ENCODE peak calls at places on chromosomes 4 and X, in nine cellular contexts. Z, J, C, X, N, G, H, Y and F are unnamed samples.

GRCh38 chr4:71553605-71554004 is 214.8 kb downstream of the SLC4A4 start:
- DNase-seq in Z (no peak), J (no peak), C (no peak), X (no peak), N (no peak), G (no peak), H (peak; percentile 23), Y (peak; percentile 10), F (no peak)

GRCh38 chr4:152308925-152309324 is 227.0 kb downstream of the FBXW7 start:
- DNase-seq in Z (no peak), J (no peak), C (no peak), X (no peak), N (no peak), G (no peak), H (no peak), Y (no peak), F (no peak)

GRCh38 chr4:40458683-40459082 is 123.5 kb downstream of the CHRNA9 start:
- DNase-seq in Z (no peak), J (no peak), C (no peak), X (no peak), N (no peak), G (no peak), H (no peak), Y (no peak), F (no peak)

GRCh38 chr4:167290684-167291083 is 56.4 kb upstream of the SPOCK3 start:
- DNase-seq in Z (no peak), J (no peak), C (no peak), X (no peak), N (no peak), G (peak; percentile 11), H (no peak), Y (peak; percentile 7), F (no peak)

GRCh38 chrX:34371740-34372139 is 239.6 kb upstream of the FAM47A start:
- DNase-seq in Z (no peak), J (no peak), C (no peak), X (no peak), N (no peak), G (peak; percentile 63), H (no peak), Y (no peak), F (no peak)

GRCh38 chr4:108830509-108831244 is 67.8 kb upstream of the ETNPPL start:
- DNase-seq in Z (no peak), J (no peak), C (peak; percentile 39), X (peak; percentile 84), N (no peak), G (no peak), H (no peak), Y (no peak), F (no peak)

GRCh38 chrX:66017659-66018170 is 22.2 kb downstream of the VSIG4 start:
- DNase-seq in Z (no peak), J (no peak), C (no peak), X (no peak), N (no peak), G (no peak), H (no peak), Y (no peak), F (no peak)

GRCh38 chr4:16596267-16596666 is 302.2 kb downstream of the LDB2 start:
- DNase-seq in Z (no peak), J (no peak), C (no peak), X (no peak), N (no peak), G (no peak), H (no peak), Y (no peak), F (no peak)

GRCh38 chrX:136822337-136823095 is 41.8 kb upstream of the ARHGEF6 start:
- DNase-seq in Z (no peak), J (no peak), C (no peak), X (no peak), N (no peak), G (no peak), H (no peak), Y (no peak), F (no peak)

GRCh38 chrX:48761674-48762471 is at the start of gene GLOD5:
- DNase-seq in Z (no peak), J (no peak), C (peak; percentile 79), X (peak; percentile 73), N (peak; percentile 45), G (no peak), H (peak; percentile 53), Y (peak; percentile 35), F (no peak)

GRCh38 chrX:27583976-27584375 is 6.2 kb upstream of the DCAF8L2 start:
- DNase-seq in Z (no peak), J (no peak), C (no peak), X (no peak), N (no peak), G (no peak), H (no peak), Y (no peak), F (no peak)

GRCh38 chrX:31589503-31589902 is 517.7 kb upstream of the FTHL17 start:
- DNase-seq in Z (no peak), J (no peak), C (no peak), X (no peak), N (no peak), G (no peak), H (no peak), Y (no peak), F (no peak)

GRCh38 chrX:31588355-31588754 is 516.5 kb upstream of the FTHL17 start:
- DNase-seq in Z (no peak), J (no peak), C (no peak), X (no peak), N (no peak), G (no peak), H (no peak), Y (no peak), F (no peak)

GRCh38 chrX:31593353-31593752 is 521.5 kb upstream of the FTHL17 start:
- DNase-seq in Z (no peak), J (no peak), C (no peak), X (no peak), N (no peak), G (no peak), H (no peak), Y (no peak), F (no peak)

GRCh38 chrX:31591355-31591754 is 519.5 kb upstream of the FTHL17 start:
- DNase-seq in Z (no peak), J (no peak), C (no peak), X (no peak), N (no peak), G (no peak), H (no peak), Y (no peak), F (no peak)

DNA sequence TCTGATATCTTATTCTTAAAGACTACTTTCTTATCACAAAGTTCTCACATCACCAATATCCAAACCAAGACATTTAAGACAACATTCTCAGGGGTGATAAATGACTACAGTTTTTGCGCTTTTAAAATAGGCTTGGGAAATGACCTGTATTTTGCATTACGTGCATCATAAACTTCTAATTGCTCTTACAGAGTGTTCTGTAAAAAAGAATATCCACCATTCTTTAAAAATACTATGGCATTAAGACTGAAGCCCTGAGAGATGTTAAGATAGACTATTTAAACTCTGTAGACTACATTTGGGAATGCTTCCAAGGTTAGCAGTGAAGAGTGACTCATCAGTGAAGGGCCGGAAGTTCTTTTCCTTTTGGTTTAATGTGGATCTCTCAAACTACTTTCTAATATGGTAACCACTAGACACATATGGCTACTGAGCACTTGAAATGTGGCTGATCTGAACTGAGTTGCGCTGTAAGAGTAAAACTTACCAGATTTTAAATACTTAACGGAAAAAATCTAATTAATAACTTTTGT is 518.8 kb upstream of the FTHL17 start:
- DNase-seq in Z (no peak), J (no peak), C (no peak), X (no peak), N (peak; percentile 0), G (peak; percentile 72), H (peak; percentile 6), Y (no peak), F (no peak)
- TF ChIP-seq POLR2AphosphoS5 in Z (no peak), J (no peak), C (no peak), X (no peak), N (no peak), G (no peak), H (no peak), Y (no peak), F (no peak)

GRCh38 chrX:39691724-39692123 is 406.0 kb downstream of the BCOR start:
- DNase-seq in Z (no peak), J (no peak), C (no peak), X (no peak), N (no peak), G (no peak), H (no peak), Y (no peak), F (no peak)

GRCh38 chrX:39689374-39690104 is 408.2 kb downstream of the BCOR start:
- DNase-seq in Z (no peak), J (no peak), C (peak; percentile 11), X (no peak), N (no peak), G (no peak), H (no peak), Y (no peak), F (no peak)

GRCh38 chrX:39688219-39688575 is 409.6 kb downstream of the BCOR start:
- DNase-seq in Z (no peak), J (no peak), C (no peak), X (no peak), N (no peak), G (no peak), H (no peak), Y (no peak), F (no peak)

GRCh38 chrX:39690541-39691415 is 407.0 kb downstream of the BCOR start:
- DNase-seq in Z (no peak), J (no peak), C (peak; percentile 19), X (no peak), N (no peak), G (no peak), H (no peak), Y (no peak), F (no peak)

GRCh38 chrX:39688576-39689373 is 409.0 kb downstream of the BCOR start:
- DNase-seq in Z (peak; percentile 76), J (peak; percentile 36), C (peak; percentile 68), X (peak; percentile 45), N (peak; percentile 1), G (peak; percentile 18), H (peak; percentile 76), Y (no peak), F (no peak)
- TF ChIP-seq POLR2A in Z (no peak), J (no peak), C (peak; percentile 12), X (no peak), N (no peak), G (no peak), H (peak; percentile 46), Y (no peak), F (no peak)

DNA sequence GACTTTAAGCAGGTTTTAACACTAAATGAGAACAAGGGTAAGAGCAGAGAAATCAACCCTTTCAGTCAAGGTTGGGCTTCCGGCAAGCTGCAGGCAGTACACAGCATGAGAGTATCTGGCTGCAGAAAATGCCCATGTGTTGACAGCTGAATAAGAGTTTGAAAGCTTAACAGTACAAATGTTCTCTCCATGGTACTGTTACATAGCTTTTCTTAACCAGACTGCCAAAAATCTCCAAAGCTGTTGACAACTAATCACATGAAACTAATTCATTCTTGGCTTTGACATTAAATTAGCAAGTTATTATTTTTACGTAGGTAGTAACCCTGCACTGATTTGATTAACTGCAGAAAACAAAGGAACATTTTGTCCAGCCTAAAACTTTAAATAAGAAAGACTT is 153.5 kb downstream of the SLC10A7 start:
- DNase-seq in Z (no peak), J (no peak), C (no peak), X (no peak), N (no peak), G (peak; percentile 80), H (no peak), Y (no peak), F (no peak)
- TF ChIP-seq POLR2AphosphoS5 in Z (no peak), J (no peak), C (no peak), X (no peak), N (no peak), G (no peak), H (no peak), Y (no peak), F (no peak)

GRCh38 chr4:176319704-176320339 is at the start of gene SPCS3:
- DNase-seq in Z (peak; percentile 98), J (peak; percentile 73), C (peak; percentile 97), X (peak; percentile 98), N (peak; percentile 85), G (peak; percentile 95), H (peak; percentile 95), Y (peak; percentile 80), F (peak; percentile 81)
- TF ChIP-seq POLR2A in Z (peak; percentile 51), J (peak; percentile 92), C (peak; percentile 82), X (no peak), N (peak; percentile 94), G (peak; percentile 95), H (peak; percentile 91), Y (peak; percentile 91), F (peak; percentile 97)